ENCODE peak calls at places on chromosomes 2 and 18, in four cellular contexts. M, G, T and X are unnamed samples.

GRCh38 chr2:128313076-128313836 is 5.4 kb downstream of the HS6ST1 start:
- DNase-seq in T (no peak), G (peak), M (no peak), X (no peak)

GRCh38 chr2:187442378-187442777 is 5.7 kb downstream of the CALCRL start:
- DNase-seq in T (no peak), G (no peak), M (no peak), X (no peak)

GRCh38 chr2:8615252-8616083 is 66.4 kb upstream of the ID2 start:
- DNase-seq in T (no peak), G (no peak), M (peak), X (no peak)

GRCh38 chr2:224947566-224947965 is 94.7 kb downstream of the DOCK10 start:
- DNase-seq in M (no peak), G (no peak), T (peak), X (no peak)

GRCh38 chr18:35141567-35142269 is 99.1 kb upstream of the ZNF397 start:
- DNase-seq in M (no peak), G (no peak), T (no peak), X (no peak)

GRCh38 chr18:37252342-37252741 is 313.3 kb downstream of the CELF4 start:
- DNase-seq in G (no peak), M (no peak), T (no peak), X (no peak)

GRCh38 chr18:34867520-34867919 is 157.4 kb downstream of the DTNA start:
- DNase-seq in G (peak), T (peak), M (no peak), X (no peak)

GRCh38 chr2:10258726-10259125 is 44.0 kb upstream of the HPCAL1 start:
- DNase-seq in T (no peak), G (no peak), M (no peak), X (no peak)

GRCh38 chr18:37309059-37309458 is 256.5 kb downstream of the CELF4 start:
- DNase-seq in G (no peak), M (peak), T (no peak), X (no peak)

DNA sequence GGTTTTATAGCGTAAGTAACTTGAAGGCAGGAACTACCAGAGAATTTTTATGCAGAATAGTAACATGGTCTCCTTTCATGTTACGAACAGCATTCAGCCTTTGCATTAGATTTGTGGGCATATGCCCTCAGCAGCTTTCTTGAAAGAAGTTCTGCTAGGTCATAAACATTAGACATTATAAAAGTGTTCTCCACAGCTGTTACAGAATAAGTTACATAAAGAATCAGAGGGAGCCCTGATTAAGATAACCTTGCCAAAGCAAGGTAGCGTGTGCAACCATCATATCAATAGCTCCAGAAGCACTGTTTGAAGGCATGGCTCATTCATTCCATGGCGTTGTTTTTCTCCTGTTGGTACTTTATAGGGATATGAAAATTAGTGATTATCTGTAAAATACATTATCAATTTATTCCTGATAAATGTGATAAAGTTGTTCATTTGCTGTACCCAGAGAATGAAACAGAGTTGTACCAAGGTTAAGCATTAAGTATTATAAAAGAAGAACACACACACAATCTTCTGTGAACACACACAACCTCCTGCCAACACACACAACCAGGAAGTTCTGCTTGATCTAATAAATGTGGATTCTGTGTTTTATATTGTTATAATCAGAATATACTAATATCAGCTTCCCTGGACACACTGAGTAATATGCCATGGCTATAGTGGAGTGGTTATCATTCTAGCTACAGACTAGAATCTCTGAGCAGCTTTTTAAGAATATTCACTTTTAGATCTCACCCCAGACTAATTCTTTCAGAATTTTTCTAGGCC is 286.7 kb upstream of the SLC39A10 start:
- DNase-seq in T (no peak), M (no peak), G (no peak), X (no peak)
- TF ChIP-seq POLR2AphosphoS5 in T (no peak), M (no peak), G (no peak), X (no peak)

GRCh38 chr18:79884963-79885728 is 66.3 kb downstream of the SLC66A2 start:
- DNase-seq in T (no peak), G (no peak), M (no peak), X (no peak)
- TF ChIP-seq EZH2 in T (no peak), G (no peak), M (no peak), X (no peak)

GRCh38 chr18:55234366-55235093 is 275.3 kb upstream of the CCDC68 start:
- DNase-seq in M (peak), T (peak), G (peak), X (peak)
- TF ChIP-seq POLR2AphosphoS5 in M (no peak), T (no peak), G (no peak), X (no peak)

DNA sequence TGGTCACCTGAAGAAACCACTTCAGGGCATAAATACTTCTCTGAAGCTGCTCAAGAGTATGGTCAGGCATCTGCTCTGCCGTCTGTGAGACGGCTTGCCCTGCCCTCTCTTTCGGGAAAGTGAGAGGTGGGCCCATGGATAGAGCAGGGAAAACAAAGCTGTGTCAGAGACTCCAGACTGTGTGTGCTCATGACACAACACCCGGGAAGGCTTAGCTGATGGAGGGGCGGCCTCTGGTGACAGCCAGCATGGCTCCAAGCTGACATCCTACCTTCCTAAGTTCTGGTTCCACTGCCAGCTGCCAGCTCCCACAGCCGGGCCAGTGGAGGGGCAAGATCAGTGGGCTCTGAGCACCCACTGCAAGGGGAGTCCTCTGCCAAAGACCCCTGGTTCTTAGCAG is 215.3 kb downstream of the ANKRD30B start:
- DNase-seq in M (no peak), G (no peak), T (no peak), X (no peak)
- TF ChIP-seq EZH2 in M (no peak), G (no peak), T (no peak), X (no peak)

GRCh38 chr2:210707900-210708299 is 151.5 kb downstream of the CPS1 start:
- DNase-seq in G (no peak), T (no peak), M (no peak), X (no peak)
- TF ChIP-seq POLR2AphosphoS5 in G (no peak), T (no peak), M (no peak), X (no peak)

DNA sequence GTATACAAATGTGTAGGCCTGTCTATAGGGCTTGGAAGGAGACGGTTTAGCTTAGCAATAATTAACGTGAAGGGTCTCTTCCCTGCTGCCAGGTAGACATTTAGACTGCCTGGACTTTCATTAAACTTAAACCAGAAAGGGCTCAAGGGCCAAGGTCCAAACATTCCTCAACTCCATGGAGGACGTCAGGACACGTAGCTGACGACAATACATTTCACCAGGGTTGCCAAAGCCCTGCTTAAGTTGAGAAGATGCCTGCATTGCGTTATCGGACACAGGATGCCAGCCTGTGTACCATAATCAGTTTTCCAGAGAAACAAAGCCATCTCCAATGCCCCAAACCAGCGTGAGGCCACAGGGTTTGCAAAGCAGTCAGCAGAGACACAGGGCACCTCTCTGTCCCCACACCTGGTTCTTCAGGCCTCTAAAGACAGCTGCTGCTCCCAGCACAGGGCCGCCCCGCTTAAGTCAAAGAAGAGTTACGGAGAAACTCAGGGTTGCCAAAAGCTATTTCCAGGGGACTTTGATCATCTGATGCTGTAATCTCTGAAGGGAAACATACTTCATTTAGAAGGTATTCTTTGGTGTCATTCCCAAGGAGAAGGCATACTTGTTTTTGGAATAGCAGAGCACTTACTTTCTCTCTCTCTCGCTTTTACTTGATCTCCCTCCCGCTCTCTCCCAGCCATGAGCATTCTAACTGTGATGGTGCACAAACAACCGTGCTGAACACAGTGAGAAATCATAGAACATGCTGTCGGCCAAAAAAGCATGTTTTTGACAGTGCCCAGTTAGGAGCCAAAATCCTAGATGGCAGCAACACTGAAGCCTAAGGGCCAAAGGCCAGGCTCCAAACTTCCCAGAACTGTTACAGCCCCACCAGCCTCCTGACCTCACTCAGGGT is 46.0 kb downstream of the TTC32 start:
- DNase-seq in T (no peak), G (no peak), M (no peak), X (no peak)
- TF ChIP-seq EZH2 in T (no peak), G (no peak), M (no peak), X (no peak)

DNA sequence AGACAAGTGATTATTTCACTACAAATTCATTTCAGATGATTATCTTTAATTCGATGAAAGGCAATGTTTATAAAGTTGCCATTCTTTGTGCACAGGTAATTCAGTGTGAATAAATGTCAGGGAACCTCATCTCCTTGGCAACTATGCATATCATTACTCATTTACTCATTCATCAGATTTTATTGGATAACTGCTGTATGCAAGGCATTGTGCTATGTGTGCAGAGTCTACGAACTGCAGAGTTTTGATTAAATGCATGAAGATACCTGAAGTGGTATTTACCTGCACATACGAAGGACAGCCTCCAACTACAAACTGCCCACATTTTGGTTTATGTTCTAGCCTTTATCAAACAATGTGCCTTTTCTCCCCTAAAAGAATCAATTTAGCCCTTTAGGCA is 3.5 kb downstream of the RND3 start:
- DNase-seq in T (peak), G (no peak), M (no peak), X (no peak)
- TF ChIP-seq POLR2AphosphoS5 in T (no peak), G (no peak), M (no peak), X (no peak)

DNA sequence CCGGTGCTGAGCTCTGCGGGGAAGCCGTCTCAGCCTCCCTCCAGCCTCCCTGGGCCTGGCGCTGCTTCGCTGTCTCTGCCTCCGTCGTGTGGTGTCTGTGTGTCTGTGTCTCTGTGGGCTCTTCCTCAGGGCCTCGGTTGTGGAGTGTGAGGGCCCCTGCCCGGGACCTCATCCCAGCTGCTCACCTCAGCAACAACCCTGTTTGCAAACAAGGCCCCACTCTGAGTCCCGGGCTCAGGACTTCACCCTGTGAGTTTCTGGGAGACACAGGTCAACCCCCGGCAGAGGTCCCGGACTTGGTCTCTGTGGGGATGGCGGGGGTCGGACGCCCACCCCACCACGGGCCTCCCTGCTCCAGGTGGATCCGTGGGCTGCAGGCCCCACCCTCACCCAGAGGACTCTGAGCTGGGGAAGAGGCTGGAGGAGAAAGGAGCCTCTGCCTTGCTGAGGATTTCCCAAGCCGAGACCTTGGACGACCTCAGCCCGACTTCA is 127.4 kb upstream of the CTDP1 start:
- DNase-seq in G (no peak), M (no peak), T (no peak), X (no peak)
- TF ChIP-seq EZH2 in G (no peak), M (no peak), T (no peak), X (no peak)

GRCh38 chr2:66851449-66851872 is 416.5 kb downstream of the MEIS1 start:
- DNase-seq in T (no peak), M (no peak), G (no peak), X (no peak)
- TF ChIP-seq POLR2AphosphoS5 in T (no peak), M (no peak), G (no peak), X (no peak)

GRCh38 chr2:235350234-235350633 is 143.6 kb upstream of the AGAP1 start:
- DNase-seq in M (no peak), T (no peak), G (no peak), X (no peak)
- TF ChIP-seq EZH2 in M (no peak), T (no peak), G (no peak), X (no peak)